ENCODE peak calls at places on chromosomes 7 and 10, in four cellular contexts. I, U, J and Y are unnamed samples.

GRCh38 chr10:91796332-91797076 is 1.7 kb upstream of the TNKS2 start:
- DNase-seq in I (peak), U (no peak), J (peak), Y (peak)

GRCh38 chr10:98361131-98361633 is 53.8 kb downstream of the PYROXD2 start:
- DNase-seq in I (peak), U (peak), J (peak), Y (no peak)

GRCh38 chr7:43591551-43592180 is 8.8 kb downstream of the STK17A start:
- DNase-seq in U (no peak), I (no peak), J (no peak), Y (peak)

GRCh38 chr10:107144490-107144889 is 20.0 kb downstream of the SORCS1 start:
- DNase-seq in U (no peak), J (no peak), I (no peak), Y (no peak)

GRCh38 chr10:14102056-14102455 is 228.7 kb downstream of the FRMD4A start:
- DNase-seq in U (no peak), J (no peak), I (no peak), Y (no peak)

GRCh38 chr7:144725070-144725469 is 110.8 kb downstream of the TPK1 start:
- DNase-seq in J (no peak), I (no peak), U (no peak), Y (no peak)

GRCh38 chr10:128059266-128059850 is 66.9 kb downstream of the MKI67 start:
- DNase-seq in U (no peak), J (no peak), I (no peak), Y (no peak)

GRCh38 chr10:132027423-132027983 is 38.2 kb upstream of the JAKMIP3 start:
- DNase-seq in J (no peak), U (no peak), I (no peak), Y (peak)

GRCh38 chr10:110355922-110356627 is 51.4 kb upstream of the SMNDC1 start:
- DNase-seq in I (no peak), U (no peak), J (no peak), Y (no peak)

GRCh38 chr7:2276107-2276506 is 34.1 kb downstream of the NUDT1 start:
- DNase-seq in J (no peak), I (no peak), U (no peak), Y (no peak)

GRCh38 chr7:112550468-112551060 is 69.8 kb downstream of the LSMEM1 start:
- DNase-seq in U (peak), I (peak), J (peak), Y (peak)

GRCh38 chr10:120783098-120783497 is 68.1 kb upstream of the WDR11 start:
- DNase-seq in J (no peak), I (no peak), U (no peak), Y (no peak)
- TF ChIP-seq CHD4 in J (no peak), I (no peak), U (no peak), Y (no peak)

GRCh38 chr7:139828880-139829653 is at the start of gene TBXAS1:
- DNase-seq in I (peak), J (no peak), U (no peak), Y (no peak)
- TF ChIP-seq CHD4 in I (no peak), J (no peak), U (no peak), Y (no peak)

GRCh38 chr7:158325530-158326381 is 261.9 kb downstream of the PTPRN2 start:
- DNase-seq in J (no peak), I (no peak), U (no peak), Y (peak)
- TF ChIP-seq CHD4 in J (no peak), I (no peak), U (no peak), Y (no peak)

DNA sequence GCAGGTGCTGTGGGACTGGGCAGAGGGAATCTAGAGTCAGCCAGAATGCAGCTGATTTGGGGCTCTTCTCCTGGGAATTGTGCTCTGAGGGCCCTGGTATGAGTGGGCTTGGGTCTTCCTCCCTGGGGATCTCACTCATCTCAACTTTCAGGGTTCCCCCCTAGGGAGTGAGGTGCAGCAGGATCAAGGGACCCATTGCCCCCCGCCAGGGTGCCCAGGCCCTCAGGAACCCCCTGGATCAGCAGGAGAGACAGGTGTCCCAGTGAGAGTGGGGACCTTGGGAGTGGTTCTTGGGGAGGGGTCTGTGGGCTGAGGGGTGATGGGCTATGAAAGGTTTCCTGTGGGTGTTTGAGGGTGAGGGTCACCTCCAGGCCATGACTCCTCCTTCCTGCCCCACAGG is 17.6 kb upstream of the VOPP1 start:
- DNase-seq in U (peak), J (no peak), I (no peak), Y (no peak)
- TF ChIP-seq CHD4 in U (no peak), J (no peak), I (no peak), Y (no peak)

GRCh38 chr7:116952640-116953371 is 495 bp upstream of the ST7 start:
- DNase-seq in U (no peak), I (peak), J (no peak), Y (peak)
- TF ChIP-seq CHD4 in U (no peak), I (no peak), J (no peak), Y (no peak)

GRCh38 chr7:127189074-127189473 is 63.7 kb downstream of the GRM8 start:
- DNase-seq in U (no peak), I (no peak), J (no peak), Y (no peak)
- TF ChIP-seq CHD4 in U (no peak), I (no peak), J (no peak), Y (no peak)

DNA sequence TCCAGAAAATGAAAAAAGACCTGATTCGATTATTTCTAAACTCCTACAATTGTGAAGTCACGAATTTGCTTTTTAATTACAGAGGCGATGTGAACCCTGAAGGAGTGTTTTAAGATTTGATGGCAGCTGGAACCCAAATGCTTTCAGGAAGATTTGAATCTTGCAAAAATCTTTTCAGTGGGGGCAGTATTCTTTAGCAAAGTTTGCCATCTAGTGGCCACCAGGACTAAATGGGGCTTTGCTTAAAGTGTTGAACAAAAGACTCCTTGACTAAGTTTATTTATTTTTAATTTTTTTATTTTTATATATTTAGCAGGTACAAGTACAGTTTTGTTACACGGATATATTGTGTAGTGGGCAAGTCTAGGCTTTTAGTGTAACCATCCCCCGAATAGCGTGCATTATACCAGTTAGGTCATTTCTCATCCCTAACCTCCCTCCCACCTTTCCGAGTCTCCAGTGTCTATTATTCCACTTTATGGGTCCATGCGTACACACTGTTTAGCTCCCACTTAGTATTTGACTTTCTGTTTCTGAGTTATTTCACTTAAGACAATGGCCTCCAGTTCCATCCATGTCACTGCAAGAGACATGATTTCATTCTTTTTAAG is 98.8 kb downstream of the CACNB2 start:
- DNase-seq in J (no peak), U (peak), I (peak), Y (peak)
- TF ChIP-seq CHD4 in J (no peak), U (no peak), I (no peak), Y (no peak)

GRCh38 chr7:130593033-130593432 is 75.5 kb downstream of the COPG2 start:
- DNase-seq in I (no peak), J (no peak), U (no peak), Y (no peak)
- TF ChIP-seq CHD4 in I (no peak), J (no peak), U (no peak), Y (no peak)